ENCODE peak calls at places on chromosome 13, in seven cellular contexts. N is GM23248; T is NCI-H510A treated with DMSO at 0.1 percent for 48 hours; L is EH; Q is Calu3; U is substantia nigra; R is activated T-helper 1 cell treated with anti-CD3 and anti-CD28 coated beads, Interleukin-12 subunit alpha, Interleukin-12 subunit beta, Interleukin-2, Interleukin-4 antibody, amounts not matched to agents 30 ng/mL and 10 ng/mL and 1 ng/mL, durations not matched to agents 14 hours and 24 hours and 36 hours. C is an unnamed sample.

GRCh38 chr13:64855506-64855905 is 2374.6 kb downstream of the PCDH9 start:
- DNase-seq in N (peak; percentile 2), T (no peak), L (peak; percentile 58), Q (no peak), U (no peak), R (no peak), C (no peak)

GRCh38 chr13:45820106-45820838 is 31.3 kb downstream of the SIAH3 start:
- DNase-seq in N (no peak), T (no peak), L (no peak), Q (no peak), U (no peak), R (no peak), C (no peak)

GRCh38 chr13:24528816-24529398 is 16.3 kb upstream of the PARP4 start:
- DNase-seq in N (no peak), T (no peak), L (no peak), Q (no peak), U (no peak), R (no peak), C (no peak)

GRCh38 chr13:106899444-106899843 is 331.5 kb upstream of the ARGLU1 start:
- DNase-seq in N (no peak), T (no peak), L (no peak), Q (no peak), U (no peak), R (no peak), C (no peak)

GRCh38 chr13:37565425-37565824 is 33.1 kb downstream of the POSTN start:
- DNase-seq in N (no peak), T (no peak), L (no peak), Q (no peak), U (no peak), R (no peak), C (no peak)

GRCh38 chr13:55410398-55411330 is 1730.1 kb upstream of the PRR20A start:
- DNase-seq in N (no peak), T (no peak), L (no peak), Q (no peak), U (no peak), R (no peak), C (no peak)

GRCh38 chr13:54614729-54615128 is 1586.1 kb downstream of the OLFM4 start:
- DNase-seq in N (no peak), T (no peak), L (no peak), Q (no peak), U (no peak), R (no peak), C (no peak)

GRCh38 chr13:20814224-20814910 is 40.6 kb upstream of the EEF1AKMT1 start:
- DNase-seq in N (peak; percentile 93), T (no peak), L (peak; percentile 95), Q (peak; percentile 1), U (no peak), R (no peak), C (peak; percentile 81)

GRCh38 chr13:113616281-113616906 is 31.8 kb downstream of the TFDP1 start:
- DNase-seq in N (no peak), T (no peak), L (no peak), Q (no peak), U (no peak), R (no peak), C (peak; percentile 63)

GRCh38 chr13:111216166-111216960 is 101.3 kb downstream of the ARHGEF7 start:
- DNase-seq in N (peak; percentile 33), T (peak; percentile 42), L (peak; percentile 50), Q (peak; percentile 22), U (peak; percentile 52), R (no peak), C (peak; percentile 82)

GRCh38 chr13:60604058-60604457 is 207.0 kb downstream of the TDRD3 start:
- DNase-seq in N (no peak), T (no peak), L (no peak), Q (no peak), U (no peak), R (no peak), C (no peak)

GRCh38 chr13:50485979-50486935 is 357.2 kb downstream of the DLEU7 start:
- DNase-seq in N (peak; percentile 68), T (no peak), L (no peak), Q (no peak), U (no peak), R (no peak), C (no peak)

GRCh38 chr13:84080748-84081530 is 198.7 kb upstream of the SLITRK1 start:
- DNase-seq in N (no peak), T (no peak), L (no peak), Q (no peak), U (no peak), R (no peak), C (no peak)

GRCh38 chr13:99067160-99067985 is 89.5 kb upstream of the DOCK9 start:
- DNase-seq in N (peak; percentile 84), T (no peak), L (peak; percentile 92), Q (no peak), U (no peak), R (no peak), C (no peak)

GRCh38 chr13:107553838-107554237 is 661.5 kb downstream of the LIG4 start:
- DNase-seq in N (peak; percentile 36), T (peak; percentile 50), L (no peak), Q (no peak), U (no peak), R (no peak), C (no peak)

GRCh38 chr13:106753241-106753640 is 185.3 kb upstream of the ARGLU1 start:
- DNase-seq in N (no peak), T (no peak), L (no peak), Q (no peak), U (no peak), R (no peak), C (no peak)

GRCh38 chr13:113959198-113959597 is 14.7 kb downstream of the C13orf46 start:
- DNase-seq in N (peak; percentile 34), T (no peak), L (no peak), Q (no peak), U (no peak), R (no peak), C (no peak)

GRCh38 chr13:45779901-45780300 is 71.7 kb downstream of the SIAH3 start:
- DNase-seq in N (no peak), T (no peak), L (no peak), Q (no peak), U (no peak), R (no peak), C (no peak)

GRCh38 chr13:59447846-59448620 is 715.7 kb downstream of the DIAPH3 start:
- DNase-seq in N (peak; percentile 13), T (no peak), L (peak; percentile 90), Q (no peak), U (no peak), R (no peak), C (no peak)

GRCh38 chr13:87128006-87128405 is 543.2 kb upstream of the SLITRK5 start:
- DNase-seq in N (peak; percentile 80), T (peak; percentile 3), L (no peak), Q (no peak), U (no peak), R (no peak), C (no peak)

GRCh38 chr13:95607363-95607762 is 37.1 kb downstream of the DZIP1 start:
- DNase-seq in N (peak; percentile 61), T (peak; percentile 48), L (peak; percentile 59), Q (no peak), U (no peak), R (no peak), C (no peak)

GRCh38 chr13:113164492-113164891 is 6.0 kb downstream of the PROZ start:
- DNase-seq in N (no peak), T (no peak), L (no peak), Q (no peak), U (no peak), R (no peak), C (no peak)

GRCh38 chr13:99086149-99086868 is 108.4 kb upstream of the DOCK9 start:
- DNase-seq in N (peak; percentile 91), T (peak; percentile 31), L (peak; percentile 55), Q (peak; percentile 24), U (no peak), R (peak; percentile 69), C (no peak)

GRCh38 chr13:28505543-28506135 is 10.7 kb upstream of the FLT1 start:
- DNase-seq in N (no peak), T (no peak), L (no peak), Q (no peak), U (no peak), R (no peak), C (no peak)

GRCh38 chr13:114099918-114100445 is 32.4 kb downstream of the RASA3 start:
- DNase-seq in N (peak; percentile 69), T (peak; percentile 30), L (peak; percentile 77), Q (no peak), U (no peak), R (no peak), C (no peak)

GRCh38 chr13:28659611-28659970 is 661 bp downstream of the POMP start:
- DNase-seq in N (peak; percentile 87), T (no peak), L (peak; percentile 75), Q (no peak), U (no peak), R (peak; percentile 33), C (no peak)

GRCh38 chr13:49112782-49113525 is 107.2 kb upstream of the MLNR start:
- DNase-seq in N (peak; percentile 14), T (no peak), L (no peak), Q (no peak), U (no peak), R (no peak), C (no peak)

GRCh38 chr13:34129422-34129821 is 311.5 kb downstream of the RFC3 start:
- DNase-seq in N (no peak), T (no peak), L (no peak), Q (no peak), U (no peak), R (no peak), C (no peak)

GRCh38 chr13:35349052-35349451 is 127.4 kb downstream of the MAB21L1 start:
- DNase-seq in N (no peak), T (no peak), L (no peak), Q (no peak), U (no peak), R (no peak), C (no peak)